ENCODE peak calls at places on chromosomes 6 and 20, in six cellular contexts. J, O, G, Y, N and K are unnamed samples.
A peak's percentile ranks its signal among the peaks of the same experiment; 100 is the strongest.

GRCh38 chr6:29493261-29493660 is 5.5 kb upstream of the MAS1L start:
- DNase-seq in O (no peak), G (no peak), Y (no peak), N (no peak), J (no peak), K (no peak)

GRCh38 chr6:142361765-142362540 is 60.1 kb downstream of the ADGRG6 start:
- DNase-seq in Y (no peak), O (no peak), J (no peak), G (peak; percentile 100), N (no peak), K (no peak)

GRCh38 chr6:148959008-148959407 is 212.2 kb downstream of the UST start:
- DNase-seq in J (no peak), Y (no peak), G (no peak), N (no peak), O (no peak), K (no peak)

GRCh38 chr6:158828807-158829206 is 9.6 kb upstream of the EZR start:
- DNase-seq in Y (no peak), O (no peak), N (no peak), J (no peak), G (no peak), K (no peak)

GRCh38 chr6:6918216-6918983 is 189.4 kb upstream of the RREB1 start:
- DNase-seq in N (no peak), O (no peak), G (peak; percentile 58), J (no peak), Y (no peak), K (no peak)

GRCh38 chr20:39607124-39607523 is 645.0 kb downstream of the DHX35 start:
- DNase-seq in G (no peak), Y (no peak), O (no peak), N (no peak), J (no peak), K (no peak)

GRCh38 chr6:3646616-3647362 is 104.7 kb downstream of the PXDC1 start:
- DNase-seq in G (no peak), N (no peak), J (no peak), O (no peak), Y (no peak), K (no peak)

GRCh38 chr20:7695622-7696021 is 244.6 kb downstream of the HAO1 start:
- DNase-seq in G (peak; percentile 2), J (no peak), N (no peak), O (no peak), Y (no peak), K (no peak)

GRCh38 chr6:64889144-64889543 is 817.9 kb downstream of the EYS start:
- DNase-seq in J (no peak), Y (no peak), O (no peak), N (no peak), G (no peak), K (no peak)